ENCODE peak calls at places on chromosome 12, in four cellular contexts. A is testis; U is uterus; M is CD8-positive, alpha-beta T cell. T is an unnamed sample.
A peak's percentile ranks its signal among the peaks of the same experiment; 100 is the strongest.

GRCh38 chr12:54306925-54307731 is 6.3 kb upstream of the NFE2 start:
- DNase-seq in A (no peak), M (no peak), U (peak; percentile 44), T (peak; percentile 50)

GRCh38 chr12:47844264-47845020 is 24.7 kb upstream of the HDAC7 start:
- DNase-seq in A (peak; percentile 49), U (no peak), M (no peak), T (peak; percentile 75)

GRCh38 chr12:74111688-74112360 is 425.8 kb upstream of the ATXN7L3B start:
- DNase-seq in M (no peak), U (no peak), A (no peak), T (no peak)

GRCh38 chr12:71748081-71748850 is 6.4 kb upstream of the RAB21 start:
- DNase-seq in A (no peak), M (no peak), U (no peak), T (no peak)

GRCh38 chr12:121812921-121813896 is 9.4 kb downstream of the SETD1B start:
- DNase-seq in M (no peak), A (peak; percentile 65), U (no peak), T (peak; percentile 54)

GRCh38 chr12:85621041-85621440 is 215.2 kb downstream of the RASSF9 start:
- DNase-seq in U (no peak), A (no peak), M (no peak), T (no peak)

GRCh38 chr12:95396849-95397498 is 77.0 kb upstream of the METAP2 start:
- DNase-seq in U (no peak), M (no peak), A (no peak), T (peak; percentile 62)

GRCh38 chr12:55957106-55957859 is 8.6 kb downstream of the PMEL start:
- DNase-seq in M (no peak), A (no peak), U (no peak), T (no peak)

GRCh38 chr12:95218852-95219171 is 1.2 kb downstream of the VEZT start:
- DNase-seq in M (no peak), A (peak; percentile 47), U (no peak), T (no peak)

GRCh38 chr12:124774054-124774461 is 89.6 kb downstream of the SCARB1 start:
- DNase-seq in A (no peak), U (no peak), M (no peak), T (no peak)

GRCh38 chr12:132349501-132350131 is 20.2 kb upstream of the GALNT9 start:
- DNase-seq in M (no peak), U (no peak), A (no peak), T (no peak)
- H3K4me3 ChIP-seq in M (no peak overlapping the region), U (no peak overlapping the region), A (no peak overlapping the region), T (no peak overlapping the region)

DNA sequence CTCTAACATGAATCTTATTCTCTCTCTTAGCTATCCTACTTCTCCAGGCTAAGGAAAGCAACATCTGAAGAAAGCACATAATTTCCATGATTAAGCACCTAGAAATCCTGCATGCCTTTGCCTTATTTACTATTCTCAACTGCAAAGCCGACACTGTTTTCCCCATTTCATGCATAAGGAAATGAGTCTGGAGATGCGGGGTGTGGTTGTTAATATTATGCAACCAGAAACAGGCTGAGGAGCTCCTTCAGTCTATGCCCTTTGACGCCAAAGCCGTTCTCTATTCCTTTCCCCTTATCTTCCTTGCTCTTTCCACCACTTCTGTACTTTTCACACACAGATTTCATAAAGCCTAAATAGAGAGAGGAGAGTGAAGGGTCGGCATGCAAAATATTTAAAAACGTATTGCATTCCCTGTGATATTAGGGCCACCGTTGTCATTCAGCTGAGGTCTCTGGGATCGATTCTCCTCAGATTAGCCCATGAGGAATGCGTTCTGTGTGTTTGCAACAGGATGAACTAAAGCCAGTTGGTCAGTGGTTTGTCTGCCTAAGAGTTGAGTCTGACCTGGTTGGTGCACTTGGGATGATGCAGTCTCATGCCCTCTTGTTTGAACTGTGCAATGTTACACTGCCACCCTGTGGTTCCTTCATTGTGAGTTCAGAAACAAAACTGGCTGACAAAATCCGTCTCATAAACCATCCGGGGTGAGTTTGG is 53.1 kb upstream of the PLEKHG7 start:
- DNase-seq in U (peak; percentile 20), A (peak; percentile 70), M (peak; percentile 42), T (peak; percentile 92)
- TF ChIP-seq CTCF in U (peak; percentile 84), A (peak; percentile 57), M (peak; percentile 68), T (peak; percentile 75)

DNA sequence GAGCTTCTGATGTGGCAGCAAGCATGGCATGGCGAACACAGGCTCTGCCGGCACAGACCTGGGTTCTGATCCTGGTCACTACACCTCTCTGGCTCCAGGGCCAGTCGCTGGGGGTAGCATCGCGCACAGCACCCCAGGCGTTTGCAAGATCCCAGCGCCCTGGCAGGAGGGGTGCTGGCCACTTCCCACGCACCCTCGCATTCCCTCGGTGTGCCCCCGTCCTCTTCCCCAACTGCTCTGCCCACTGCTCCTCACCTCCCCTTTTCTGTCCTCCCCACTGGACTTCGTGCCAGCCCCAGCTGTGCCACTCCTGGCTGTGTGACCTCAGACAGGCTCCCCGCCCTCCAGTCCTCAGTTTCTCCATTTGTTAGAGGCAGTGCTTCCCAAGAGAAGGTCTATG is 2.8 kb downstream of the CDK2AP1 start:
- DNase-seq in M (no peak), U (no peak), A (no peak), T (no peak)
- H3K4me3 ChIP-seq in M (peak overlapping the region; percentile 65), U (no peak overlapping the region), A (peak overlapping the region; percentile 83), T (peak overlapping the region; percentile 77)

GRCh38 chr12:111321317-111321716 is 47.6 kb downstream of the PHETA1 start:
- DNase-seq in U (no peak), A (no peak), M (no peak), T (no peak)
- TF ChIP-seq CTCF in U (no peak), A (no peak), M (no peak), T (no peak)

DNA sequence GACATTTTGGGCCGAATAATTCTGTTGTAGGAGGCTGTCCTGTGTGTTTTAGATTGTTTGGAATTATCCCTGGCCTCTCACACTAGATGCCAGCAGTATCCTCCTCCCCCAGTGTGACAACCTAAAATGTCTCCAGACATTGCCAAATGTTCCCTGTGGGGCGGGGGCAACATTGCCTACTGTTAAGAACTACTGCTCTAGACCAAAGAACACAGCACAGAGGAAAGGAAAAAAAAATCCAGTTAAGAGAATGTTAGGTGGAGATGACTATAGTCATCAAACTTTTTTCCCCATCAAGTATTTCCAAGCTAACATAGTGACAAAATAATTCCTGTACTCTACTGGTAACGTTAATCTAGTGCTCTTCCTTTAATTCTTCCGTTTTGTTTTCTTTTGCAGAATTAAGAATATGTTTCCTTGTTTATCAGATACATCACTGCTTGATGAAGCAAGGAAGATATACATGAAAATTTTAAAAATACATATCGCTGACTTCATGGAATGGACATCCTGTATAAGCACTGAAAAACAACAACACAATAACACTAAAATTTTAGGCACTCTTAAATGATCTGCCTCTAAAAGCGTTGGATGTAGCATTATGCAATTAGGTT is 3.6 kb downstream of the CDKN1B start:
- DNase-seq in U (no peak), M (no peak), A (no peak), T (no peak)
- H3K4me3 ChIP-seq in U (peak overlapping the region; percentile 99), M (peak overlapping the region; percentile 96), A (no peak overlapping the region), T (peak overlapping the region; percentile 92)

GRCh38 chr12:31245822-31246469 is 80.0 kb downstream of the SINHCAF start:
- DNase-seq in A (no peak), M (no peak), U (no peak), T (no peak)

GRCh38 chr12:31248815-31249214 is 77.1 kb downstream of the SINHCAF start:
- DNase-seq in U (no peak), M (no peak), A (no peak), T (no peak)

GRCh38 chr12:31246470-31246850 is 79.5 kb downstream of the SINHCAF start:
- DNase-seq in U (no peak), M (no peak), A (no peak), T (no peak)

GRCh38 chr12:31250179-31250578 is 75.8 kb downstream of the SINHCAF start:
- DNase-seq in U (no peak), A (no peak), M (no peak), T (no peak)
- TF ChIP-seq CTCF in U (no peak), A (no peak), M (no peak), T (no peak)

GRCh38 chr12:110100315-110100970 is 23.7 kb upstream of the IFT81 start:
- DNase-seq in M (peak; percentile 40), U (peak; percentile 71), A (peak; percentile 83), T (peak; percentile 62)
- H3K4me3 ChIP-seq in M (no peak overlapping the region), U (no peak overlapping the region), A (no peak overlapping the region), T (no peak overlapping the region)

T was measured in foreskin fibroblast.